ENCODE peak calls at places on chromosomes 7 and 10, in six cellular contexts. One of them, this sample, is unnamed.

GRCh38 chr7:31744294-31744874 is 57.4 kb downstream of the PPP1R17 start:
- DNase-seq in A549: peak
- DNase-seq in GM12878: peak
- DNase-seq in WTC11: peak
- DNase-seq in HCT116: peak
- DNase-seq in K562: peak
- DNase-seq in this sample: peak

GRCh38 chr7:93476491-93477344 is 97.8 kb downstream of the CALCR start:
- DNase-seq in A549: no peak
- DNase-seq in GM12878: no peak
- DNase-seq in WTC11: peak
- DNase-seq in HCT116: no peak
- DNase-seq in K562: no peak
- DNase-seq in this sample: peak

GRCh38 chr7:91628742-91629141 is 251.8 kb downstream of the MTERF1 start:
- DNase-seq in A549: no peak
- DNase-seq in GM12878: no peak
- DNase-seq in WTC11: no peak
- DNase-seq in HCT116: no peak
- DNase-seq in K562: no peak
- DNase-seq in this sample: no peak

GRCh38 chr7:120793213-120793936 is 64.6 kb downstream of the TSPAN12 start:
- DNase-seq in A549: no peak
- DNase-seq in GM12878: no peak
- DNase-seq in WTC11: no peak
- DNase-seq in HCT116: no peak
- DNase-seq in K562: no peak
- DNase-seq in this sample: no peak

GRCh38 chr7:138186951-138187351 is 110.7 kb downstream of the AKR1D1 start:
- DNase-seq in A549: peak
- DNase-seq in GM12878: no peak
- DNase-seq in WTC11: no peak
- DNase-seq in HCT116: no peak
- DNase-seq in K562: no peak
- DNase-seq in this sample: no peak

GRCh38 chr10:114537791-114538543 is 120.1 kb downstream of the ABLIM1 start:
- DNase-seq in A549: no peak
- DNase-seq in GM12878: no peak
- DNase-seq in WTC11: no peak
- DNase-seq in HCT116: no peak
- DNase-seq in K562: no peak
- DNase-seq in this sample: no peak

GRCh38 chr10:35824704-35825103 is 182.6 kb upstream of the FZD8 start:
- DNase-seq in A549: no peak
- DNase-seq in GM12878: no peak
- DNase-seq in WTC11: no peak
- DNase-seq in HCT116: no peak
- DNase-seq in K562: no peak
- DNase-seq in this sample: no peak

GRCh38 chr7:66921396-66921917 is 432 bp downstream of the TMEM248 start:
- DNase-seq in A549: peak
- DNase-seq in GM12878: no peak
- DNase-seq in WTC11: peak
- DNase-seq in HCT116: no peak
- DNase-seq in K562: no peak
- DNase-seq in this sample: no peak

GRCh38 chr7:111137296-111138195 is 46.6 kb downstream of the LRRN3 start:
- DNase-seq in A549: no peak
- DNase-seq in GM12878: no peak
- DNase-seq in WTC11: no peak
- DNase-seq in HCT116: no peak
- DNase-seq in K562: no peak
- DNase-seq in this sample: no peak

GRCh38 chr7:80428161-80429054 is 83.5 kb downstream of the GNAT3 start:
- DNase-seq in A549: peak
- DNase-seq in GM12878: no peak
- DNase-seq in WTC11: peak
- DNase-seq in HCT116: peak
- DNase-seq in K562: no peak
- DNase-seq in this sample: no peak

GRCh38 chr10:110919971-110920881 is 822 bp downstream of the SHOC2 start:
- DNase-seq in A549: peak
- DNase-seq in GM12878: peak
- DNase-seq in WTC11: peak
- DNase-seq in HCT116: no peak
- DNase-seq in K562: peak
- DNase-seq in this sample: no peak

GRCh38 chr10:86942441-86943315 is 14.7 kb downstream of the MMRN2 start:
- DNase-seq in A549: no peak
- DNase-seq in GM12878: no peak
- DNase-seq in WTC11: peak
- DNase-seq in HCT116: no peak
- DNase-seq in K562: no peak
- DNase-seq in this sample: no peak

GRCh38 chr10:83934062-83934461 is 205.2 kb upstream of the GHITM start:
- DNase-seq in A549: no peak
- DNase-seq in GM12878: no peak
- DNase-seq in WTC11: no peak
- DNase-seq in HCT116: no peak
- DNase-seq in K562: no peak
- DNase-seq in this sample: no peak

GRCh38 chr7:123437447-123437995 is 96.9 kb downstream of the IQUB start:
- DNase-seq in A549: no peak
- DNase-seq in GM12878: no peak
- DNase-seq in WTC11: no peak
- DNase-seq in HCT116: no peak
- DNase-seq in K562: no peak
- DNase-seq in this sample: no peak

GRCh38 chr7:157558875-157559595 is 222.2 kb downstream of the DNAJB6 start:
- DNase-seq in A549: no peak
- DNase-seq in GM12878: no peak
- DNase-seq in WTC11: peak
- DNase-seq in HCT116: no peak
- DNase-seq in K562: no peak
- DNase-seq in this sample: no peak

DNA sequence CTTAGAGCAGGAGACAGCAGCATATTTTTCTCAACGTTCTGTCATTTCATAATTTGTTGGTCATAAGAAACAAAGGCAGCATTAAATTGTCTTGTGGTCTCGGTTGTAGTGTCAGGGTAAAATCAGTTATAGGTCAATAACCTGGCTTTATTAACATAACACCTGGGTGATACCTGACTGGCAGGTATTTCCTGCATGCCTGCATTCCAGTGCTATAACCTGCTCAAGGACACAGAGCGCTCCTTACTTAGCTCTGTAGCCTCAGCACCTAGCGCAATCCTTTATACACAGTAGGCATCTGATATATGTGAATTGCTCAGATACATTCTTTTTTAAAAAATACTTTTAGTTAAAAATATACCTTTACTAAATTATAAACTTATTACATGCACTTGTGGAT is 38.9 kb upstream of the PRKG1 start:
- DNase-seq in A549: no peak
- DNase-seq in GM12878: no peak
- DNase-seq in WTC11: peak
- DNase-seq in HCT116: no peak
- DNase-seq in K562: no peak
- DNase-seq in this sample: no peak
- TF ChIP-seq MAX in A549: no peak
- TF ChIP-seq MAX in GM12878: no peak
- TF ChIP-seq MAX in WTC11: no peak
- TF ChIP-seq MAX in HCT116: no peak
- TF ChIP-seq MAX in K562: no peak
- TF ChIP-seq MAX in this sample: no peak

GRCh38 chr7:42144253-42145002 is 92.6 kb downstream of the GLI3 start:
- DNase-seq in A549: no peak
- DNase-seq in GM12878: no peak
- DNase-seq in WTC11: no peak
- DNase-seq in HCT116: no peak
- DNase-seq in K562: no peak
- DNase-seq in this sample: no peak
- TF ChIP-seq MAX in A549: no peak
- TF ChIP-seq MAX in GM12878: no peak
- TF ChIP-seq MAX in WTC11: no peak
- TF ChIP-seq MAX in HCT116: no peak
- TF ChIP-seq MAX in K562: no peak
- TF ChIP-seq MAX in this sample: no peak

GRCh38 chr10:80485410-80486135 is 31.5 kb downstream of the TSPAN14 start:
- DNase-seq in A549: no peak
- DNase-seq in GM12878: no peak
- DNase-seq in WTC11: no peak
- DNase-seq in HCT116: no peak
- DNase-seq in K562: no peak
- DNase-seq in this sample: no peak

GRCh38 chr10:80486151-80486692 is 32.1 kb downstream of the TSPAN14 start:
- DNase-seq in A549: no peak
- DNase-seq in GM12878: no peak
- DNase-seq in WTC11: no peak
- DNase-seq in HCT116: no peak
- DNase-seq in K562: no peak
- DNase-seq in this sample: no peak

GRCh38 chr10:80484677-80485409 is 30.7 kb downstream of the TSPAN14 start:
- DNase-seq in A549: no peak
- DNase-seq in GM12878: no peak
- DNase-seq in WTC11: no peak
- DNase-seq in HCT116: no peak
- DNase-seq in K562: peak
- DNase-seq in this sample: no peak

GRCh38 chr10:80486785-80487421 is 32.8 kb downstream of the TSPAN14 start:
- DNase-seq in A549: no peak
- DNase-seq in GM12878: no peak
- DNase-seq in WTC11: no peak
- DNase-seq in HCT116: no peak
- DNase-seq in K562: no peak
- DNase-seq in this sample: no peak

GRCh38 chr10:80484243-80484642 is 30.1 kb downstream of the TSPAN14 start:
- DNase-seq in A549: no peak
- DNase-seq in GM12878: no peak
- DNase-seq in WTC11: no peak
- DNase-seq in HCT116: no peak
- DNase-seq in K562: no peak
- DNase-seq in this sample: no peak
- TF ChIP-seq MAX in A549: no peak
- TF ChIP-seq MAX in GM12878: no peak
- TF ChIP-seq MAX in WTC11: no peak
- TF ChIP-seq MAX in HCT116: no peak
- TF ChIP-seq MAX in K562: no peak
- TF ChIP-seq MAX in this sample: no peak

GRCh38 chr7:75055830-75056431 is 17.7 kb downstream of the RCC1L start:
- DNase-seq in A549: no peak
- DNase-seq in GM12878: no peak
- DNase-seq in WTC11: no peak
- DNase-seq in HCT116: no peak
- DNase-seq in K562: no peak
- DNase-seq in this sample: no peak
- TF ChIP-seq MAX in A549: no peak
- TF ChIP-seq MAX in GM12878: no peak
- TF ChIP-seq MAX in WTC11: no peak
- TF ChIP-seq MAX in HCT116: no peak
- TF ChIP-seq MAX in K562: no peak
- TF ChIP-seq MAX in this sample: no peak